ENCODE peak calls at places on chromosomes 16 and 17, in eight cellular contexts. P is NB4; U is Jurkat, Clone E6-1; D is neuronal stem cell; K is thoracic aorta; V is right cardiac atrium; M is cardiac muscle cell; I is astrocyte of the spinal cord. Y is an unnamed sample.

GRCh38 chr17:78862073-78863023 is 21.7 kb upstream of the USP36 start:
- DNase-seq in D (no peak), K (peak), V (peak), I (peak), P (peak), M (no peak), U (no peak), Y (peak)

GRCh38 chr16:89921699-89922476 is 1.3 kb upstream of the TUBB3 start:
- DNase-seq in V (peak), M (peak), P (peak), D (peak), K (peak), U (no peak), I (peak), Y (peak)

GRCh38 chr17:43814026-43814425 is 18.9 kb downstream of the MPP3 start:
- DNase-seq in K (no peak), D (no peak), U (no peak), M (no peak), V (no peak), I (no peak), P (no peak), Y (no peak)

GRCh38 chr16:2710711-2711231 is 9.3 kb downstream of the PRSS27 start:
- DNase-seq in M (no peak), I (no peak), P (no peak), U (no peak), D (no peak), K (no peak), V (no peak), Y (no peak)

GRCh38 chr17:59812139-59812538 is 80.6 kb downstream of the TUBD1 start:
- DNase-seq in I (no peak), V (no peak), D (no peak), U (peak), P (peak), K (no peak), M (no peak), Y (no peak)

GRCh38 chr16:75065149-75065807 is 51.3 kb downstream of the LDHD start:
- DNase-seq in V (no peak), P (peak), M (no peak), K (no peak), U (peak), I (no peak), D (no peak), Y (no peak)

GRCh38 chr16:49019081-49019633 is 262.5 kb downstream of the CBLN1 start:
- DNase-seq in P (no peak), U (no peak), D (peak), M (peak), V (no peak), K (no peak), I (peak), Y (peak)

GRCh38 chr16:19419691-19420060 is 2.0 kb downstream of the TMC5 start:
- DNase-seq in V (no peak), U (no peak), D (no peak), P (no peak), K (no peak), M (no peak), I (no peak), Y (no peak)

GRCh38 chr16:89119161-89119621 is 25.5 kb downstream of the ACSF3 start:
- DNase-seq in I (no peak), P (peak), V (no peak), U (no peak), D (no peak), K (no peak), M (no peak), Y (no peak)

GRCh38 chr17:20085283-20085875 is 76.2 kb downstream of the SPECC1 start:
- DNase-seq in P (peak), M (no peak), I (peak), U (no peak), K (no peak), D (no peak), V (no peak), Y (no peak)

GRCh38 chr16:84005391-84005790 is 37.2 kb downstream of the SLC38A8 start:
- DNase-seq in M (no peak), K (no peak), I (no peak), P (no peak), D (no peak), V (no peak), U (no peak), Y (no peak)

GRCh38 chr16:74568961-74569631 is 37.8 kb downstream of the GLG1 start:
- DNase-seq in I (peak), K (no peak), U (no peak), D (no peak), V (no peak), M (no peak), P (no peak), Y (no peak)

GRCh38 chr17:50035930-50036329 is 20.0 kb upstream of the ITGA3 start:
- DNase-seq in V (no peak), M (no peak), D (no peak), K (no peak), I (no peak), P (no peak), U (no peak), Y (no peak)

GRCh38 chr17:14092808-14093207 is 23.5 kb downstream of the COX10 start:
- DNase-seq in M (no peak), K (no peak), I (no peak), P (no peak), U (no peak), D (no peak), V (no peak), Y (no peak)

GRCh38 chr17:29045734-29046133 is 2.8 kb downstream of the PIPOX start:
- DNase-seq in M (no peak), K (no peak), V (no peak), U (no peak), I (no peak), D (no peak), P (no peak), Y (no peak)

GRCh38 chr16:83727018-83727417 is 80.8 kb upstream of the HSBP1 start:
- DNase-seq in V (no peak), P (peak), U (peak), D (no peak), I (peak), M (no peak), K (no peak), Y (no peak)

GRCh38 chr16:85156869-85157268 is 44.6 kb upstream of the CIBAR2 start:
- DNase-seq in U (no peak), M (no peak), I (no peak), K (no peak), P (no peak), V (no peak), D (no peak), Y (no peak)

GRCh38 chr16:70740919-70741778 is 55.3 kb upstream of the MTSS2 start:
- DNase-seq in U (peak), M (no peak), I (peak), P (peak), K (no peak), D (no peak), V (no peak), Y (no peak)

GRCh38 chr17:16442141-16442540 is 26.8 kb downstream of the TRPV2 start:
- DNase-seq in V (no peak), I (peak), K (no peak), P (peak), M (no peak), D (no peak), U (peak), Y (no peak)

GRCh38 chr16:85425061-85425662 is 188.0 kb upstream of the GSE1 start:
- DNase-seq in K (no peak), V (no peak), P (no peak), U (no peak), M (no peak), I (no peak), D (no peak), Y (no peak)

GRCh38 chr16:1960665-1961630 is 1.6 kb downstream of the NDUFB10 start:
- DNase-seq in M (no peak), U (peak), D (no peak), I (peak), V (no peak), K (no peak), P (peak), Y (no peak)

GRCh38 chr17:59641799-59642484 is 22.2 kb downstream of the CLTC start:
- DNase-seq in M (no peak), P (peak), V (no peak), I (no peak), K (no peak), U (peak), D (no peak), Y (no peak)

GRCh38 chr17:82295472-82295814 is 21.9 kb upstream of the CSNK1D start:
- DNase-seq in P (no peak), M (no peak), V (no peak), D (no peak), I (no peak), K (no peak), U (no peak), Y (no peak)

GRCh38 chr17:71405101-71405500 is 715.7 kb upstream of the SOX9 start:
- DNase-seq in U (no peak), K (no peak), V (no peak), D (no peak), I (no peak), M (no peak), P (no peak), Y (no peak)

GRCh38 chr17:60229189-60229802 is 79.5 kb downstream of the CA4 start:
- DNase-seq in U (no peak), M (no peak), I (peak), V (no peak), P (peak), D (no peak), K (no peak), Y (no peak)

GRCh38 chr16:53080345-53081031 is 25.7 kb downstream of the CHD9 start:
- DNase-seq in D (no peak), V (peak), P (no peak), K (no peak), I (peak), U (no peak), M (no peak), Y (no peak)

GRCh38 chr17:82821554-82821953 is 18.3 kb downstream of the ZNF750 start:
- DNase-seq in D (no peak), P (no peak), U (no peak), V (no peak), I (no peak), M (no peak), K (no peak), Y (no peak)

GRCh38 chr17:76635659-76636360 is 7.7 kb downstream of the ST6GALNAC1 start:
- DNase-seq in V (no peak), D (no peak), I (no peak), U (no peak), P (no peak), M (no peak), K (no peak), Y (no peak)

GRCh38 chr16:19375561-19376158 is 42.0 kb upstream of the TMC5 start:
- DNase-seq in K (no peak), U (peak), D (peak), P (peak), V (peak), I (peak), M (peak), Y (no peak)

GRCh38 chr16:23826528-23827244 is 9.1 kb upstream of the PRKCB start:
- DNase-seq in K (no peak), I (no peak), P (peak), V (no peak), U (peak), D (no peak), M (no peak), Y (no peak)

GRCh38 chr16:60329110-60329509 is 1595.0 kb upstream of the GOT2 start:
- DNase-seq in M (no peak), U (no peak), P (no peak), V (no peak), D (no peak), K (no peak), I (no peak), Y (no peak)

GRCh38 chr17:30291571-30292489 is at the start of gene BLMH:
- DNase-seq in P (peak), D (peak), I (peak), U (peak), K (peak), V (peak), M (peak), Y (no peak)

GRCh38 chr16:73190688-73191087 is 142.8 kb upstream of the ZFHX3 start:
- DNase-seq in D (no peak), P (no peak), U (no peak), V (no peak), M (no peak), I (no peak), K (no peak), Y (no peak)

GRCh38 chr16:73191111-73192046 is 143.5 kb upstream of the ZFHX3 start:
- DNase-seq in P (peak), M (no peak), V (no peak), K (no peak), I (no peak), U (peak), D (no peak), Y (no peak)

GRCh38 chr16:73192227-73192894 is 144.4 kb upstream of the ZFHX3 start:
- DNase-seq in I (peak), U (no peak), P (peak), K (no peak), M (no peak), V (no peak), D (no peak), Y (no peak)

GRCh38 chr16:73196670-73197069 is 148.7 kb upstream of the ZFHX3 start:
- DNase-seq in M (peak), U (peak), D (peak), K (peak), V (peak), P (peak), I (peak), Y (no peak)

GRCh38 chr16:73193464-73193863 is 145.5 kb upstream of the ZFHX3 start:
- DNase-seq in V (no peak), K (no peak), D (no peak), M (no peak), U (no peak), P (no peak), I (no peak), Y (no peak)
- H3K4me3 ChIP-seq in V (no peak), K (no peak), D (no peak), M (no peak), U (no peak), P (no peak), I (no peak), Y (no peak)

GRCh38 chr17:41797377-41797776 is 10.9 kb upstream of the JUP start:
- DNase-seq in M (no peak), D (no peak), K (no peak), I (no peak), P (no peak), U (no peak), V (no peak), Y (no peak)

GRCh38 chr17:41796066-41796895 is 9.8 kb upstream of the JUP start:
- DNase-seq in K (no peak), U (no peak), P (peak), V (no peak), M (no peak), D (no peak), I (no peak), Y (no peak)

GRCh38 chr17:41794603-41794975 is 8.1 kb upstream of the JUP start:
- DNase-seq in P (no peak), D (no peak), I (no peak), U (no peak), M (no peak), V (no peak), K (no peak), Y (no peak)

GRCh38 chr17:41792835-41793748 is 6.6 kb upstream of the JUP start:
- DNase-seq in D (no peak), I (no peak), U (no peak), V (peak), P (peak), M (peak), K (no peak), Y (no peak)

GRCh38 chr17:41793749-41794602 is 7.5 kb upstream of the JUP start:
- DNase-seq in V (no peak), D (no peak), P (no peak), M (peak), I (no peak), K (no peak), U (no peak), Y (no peak)
- H3K4me3 ChIP-seq in V (no peak), D (no peak), P (no peak), M (peak), I (no peak), K (no peak), U (no peak), Y (no peak)

GRCh38 chr16:86577314-86577971 is 906 bp upstream of the FOXL1 start:
- DNase-seq in P (no peak), U (no peak), K (no peak), V (no peak), D (no peak), I (peak), M (no peak), Y (no peak)
- H3K4me3 ChIP-seq in P (no peak), U (no peak), K (peak), V (no peak), D (no peak), I (peak), M (no peak), Y (peak)

GRCh38 chr17:1752425-1752941 is 9.4 kb upstream of the SERPINF1 start:
- DNase-seq in P (peak), U (no peak), V (no peak), K (no peak), M (no peak), I (no peak), D (no peak), Y (no peak)
- H3K4me3 ChIP-seq in P (no peak), U (no peak), V (no peak), K (peak), M (no peak), I (no peak), D (no peak), Y (no peak)

DNA sequence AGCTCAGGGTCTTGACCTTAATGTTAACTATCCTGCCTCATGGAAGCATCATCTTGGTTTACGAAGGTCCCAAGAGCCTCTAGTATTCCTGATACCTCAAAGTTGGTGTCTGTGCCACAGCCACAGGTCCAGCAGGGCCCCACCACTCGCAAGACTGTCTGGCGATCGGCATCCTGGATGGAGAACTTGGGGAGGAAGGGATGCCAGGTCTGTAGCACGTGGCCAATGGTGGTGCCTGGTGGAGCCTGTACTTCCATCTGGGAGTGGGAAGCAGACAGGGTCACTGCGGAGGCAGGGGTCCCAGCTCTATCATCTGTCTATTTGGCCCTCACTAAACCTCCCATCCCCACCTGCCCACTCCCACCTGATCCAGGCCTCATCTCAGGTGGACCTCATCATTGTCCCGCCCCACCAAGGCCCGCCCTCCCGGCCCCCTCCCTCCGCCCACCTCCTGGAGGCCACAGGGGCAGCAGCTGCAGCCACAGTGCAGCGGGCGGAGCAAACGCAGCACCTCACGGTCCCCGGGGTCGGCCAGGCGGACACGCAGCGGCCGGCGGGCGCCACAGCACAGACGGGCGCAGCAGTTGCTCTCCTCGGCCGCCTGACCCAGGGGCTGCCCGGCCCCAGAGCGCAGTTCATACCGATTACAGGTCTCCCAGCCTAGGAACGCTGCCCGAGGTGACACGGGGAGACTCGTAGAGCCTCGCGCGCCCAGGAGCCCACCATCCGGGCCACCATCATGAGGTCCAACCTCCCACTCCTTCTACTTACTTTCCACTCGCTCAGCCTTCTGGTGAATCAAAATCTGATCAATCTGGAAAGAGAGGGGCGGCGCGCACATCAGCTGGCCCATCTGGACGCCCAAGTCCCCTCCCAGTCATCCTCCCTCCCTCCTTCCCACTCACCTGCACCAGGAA is 1.4 kb downstream of the PLSCR3 start:
- DNase-seq in K (no peak), I (no peak), M (no peak), D (no peak), V (no peak), P (no peak), U (no peak), Y (no peak)
- H3K4me3 ChIP-seq in K (peak), I (peak), M (peak), D (peak), V (peak), P (no peak), U (no peak), Y (peak)

DNA sequence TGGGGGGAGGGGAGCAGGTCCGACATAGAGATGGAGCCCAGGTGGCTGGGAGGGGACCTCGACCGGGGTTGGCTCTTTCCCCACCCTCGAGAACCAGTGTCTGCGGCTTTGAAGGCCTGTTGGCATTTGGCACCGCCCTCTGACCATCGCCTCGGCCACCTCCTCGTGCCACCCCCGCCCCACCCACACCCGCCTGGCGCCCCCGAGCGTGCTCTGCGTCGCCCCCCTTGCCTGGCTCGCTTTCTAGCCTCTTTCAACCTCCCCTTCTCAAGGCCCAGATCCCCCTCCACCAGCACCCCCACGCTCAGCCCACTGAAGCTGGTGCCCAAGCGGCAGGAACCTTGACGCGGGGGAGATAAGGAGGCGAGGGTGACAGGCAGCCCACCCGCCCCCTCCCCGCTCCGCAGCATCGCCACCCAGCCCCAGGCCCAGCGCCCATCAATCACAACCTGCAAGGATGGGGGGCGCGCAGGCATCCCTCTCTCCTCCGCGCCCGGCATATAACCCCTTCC is 593 bp downstream of the CACNB1 start:
- DNase-seq in M (peak), K (no peak), V (no peak), I (no peak), P (no peak), U (no peak), D (no peak), Y (no peak)
- H3K4me3 ChIP-seq in M (peak), K (peak), V (peak), I (peak), P (peak), U (peak), D (peak), Y (peak)

GRCh38 chr17:64009571-64010402 is 10.6 kb downstream of the ICAM2 start:
- DNase-seq in V (no peak), U (no peak), M (no peak), K (no peak), D (no peak), P (no peak), I (no peak), Y (no peak)
- H3K4me3 ChIP-seq in V (no peak), U (no peak), M (no peak), K (no peak), D (no peak), P (no peak), I (no peak), Y (no peak)

Y was measured in kidney epithelial cell.